ENCODE peak calls at places on chromosomes 1 and 21, in four cellular contexts. D is AG04449, F is HEK293T, V is left ventricle myocardium inferior. R is an unnamed sample.

GRCh38 chr1:109250454-109251276 is 1.3 kb downstream of the CELSR2 start:
- DNase-seq in D (no peak), F (no peak), V (no peak), R (no peak)

GRCh38 chr1:24932284-24932683 is 2.2 kb upstream of the RUNX3 start:
- DNase-seq in D (no peak), F (peak), V (peak), R (peak)

GRCh38 chr1:25703671-25704637 is 87.4 kb downstream of the MAN1C1 start:
- DNase-seq in D (no peak), F (no peak), V (peak), R (peak)

GRCh38 chr1:236161230-236161629 is 18.9 kb downstream of the GPR137B start:
- DNase-seq in V (no peak), F (no peak), D (no peak), R (no peak)

GRCh38 chr1:234970371-234970730 is 158.3 kb downstream of the TOMM20 start:
- DNase-seq in V (no peak), D (peak), F (no peak), R (no peak)

GRCh38 chr1:51969038-51969705 is 21.3 kb downstream of the RAB3B start:
- DNase-seq in V (no peak), D (peak), F (no peak), R (no peak)

GRCh38 chr21:27954806-27955205 is 987.9 kb upstream of the ADAMTS5 start:
- DNase-seq in D (peak), F (no peak), V (no peak), R (no peak)

GRCh38 chr1:76901158-76901767 is 34.0 kb downstream of the ST6GALNAC5 start:
- DNase-seq in D (no peak), V (no peak), F (peak), R (no peak)

GRCh38 chr1:156505679-156506298 is 5.2 kb upstream of the MEF2D start:
- DNase-seq in F (no peak), D (no peak), V (no peak), R (no peak)

GRCh38 chr1:62131093-62131725 is 63.4 kb upstream of the L1TD1 start:
- DNase-seq in V (no peak), F (peak), D (no peak), R (no peak)

GRCh38 chr1:28893403-28894102 is 20.8 kb upstream of the EPB41 start:
- DNase-seq in F (peak), D (no peak), V (no peak), R (no peak)